ENCODE peak calls at places on chromosome 12, in ten cellular contexts. One of them, this sample, is unnamed.

GRCh38 chr12:111407371-111408115 is 1.8 kb downstream of the SH2B3 start:
- DNase-seq in HFF-Myc: no peak
- DNase-seq in HCT116: no peak
- DNase-seq in A549: no peak
- DNase-seq in IMR-90: no peak
- DNase-seq in Peyer's patch: no peak
- DNase-seq in AG04449: no peak
- DNase-seq in A673: no peak
- DNase-seq in fibroblast of pulmonary artery: no peak
- DNase-seq in PC-9: no peak
- DNase-seq in this sample: no peak

GRCh38 chr12:132406498-132407461 is 77.4 kb upstream of the GALNT9 start:
- DNase-seq in HFF-Myc: no peak
- DNase-seq in HCT116: no peak
- DNase-seq in A549: no peak
- DNase-seq in IMR-90: no peak
- DNase-seq in Peyer's patch: no peak
- DNase-seq in AG04449: no peak
- DNase-seq in A673: no peak
- DNase-seq in fibroblast of pulmonary artery: no peak
- DNase-seq in PC-9: no peak
- DNase-seq in this sample: no peak

GRCh38 chr12:42308390-42308789 is 17.5 kb downstream of the ZCRB1 start:
- DNase-seq in HFF-Myc: no peak
- DNase-seq in HCT116: no peak
- DNase-seq in A549: no peak
- DNase-seq in IMR-90: no peak
- DNase-seq in Peyer's patch: no peak
- DNase-seq in AG04449: no peak
- DNase-seq in A673: no peak
- DNase-seq in fibroblast of pulmonary artery: no peak
- DNase-seq in PC-9: no peak
- DNase-seq in this sample: no peak

GRCh38 chr12:59803735-59804134 is 207.9 kb downstream of the SLC16A7 start:
- DNase-seq in HFF-Myc: no peak
- DNase-seq in HCT116: no peak
- DNase-seq in A549: no peak
- DNase-seq in IMR-90: peak; percentile 40
- DNase-seq in Peyer's patch: no peak
- DNase-seq in AG04449: no peak
- DNase-seq in A673: no peak
- DNase-seq in fibroblast of pulmonary artery: peak; percentile 4
- DNase-seq in PC-9: no peak
- DNase-seq in this sample: peak; percentile 56

GRCh38 chr12:93982847-93983315 is 165.5 kb upstream of the PLXNC1 start:
- DNase-seq in HFF-Myc: peak; percentile 50
- DNase-seq in HCT116: no peak
- DNase-seq in A549: no peak
- DNase-seq in IMR-90: peak; percentile 93
- DNase-seq in Peyer's patch: no peak
- DNase-seq in AG04449: peak; percentile 53
- DNase-seq in A673: no peak
- DNase-seq in fibroblast of pulmonary artery: peak; percentile 46
- DNase-seq in PC-9: no peak
- DNase-seq in this sample: no peak

GRCh38 chr12:76341436-76342030 is 6.7 kb downstream of the BBS10 start:
- DNase-seq in HFF-Myc: no peak
- DNase-seq in HCT116: no peak
- DNase-seq in A549: no peak
- DNase-seq in IMR-90: peak; percentile 65
- DNase-seq in Peyer's patch: no peak
- DNase-seq in AG04449: no peak
- DNase-seq in A673: no peak
- DNase-seq in fibroblast of pulmonary artery: peak; percentile 41
- DNase-seq in PC-9: no peak
- DNase-seq in this sample: no peak

GRCh38 chr12:87163122-87163521 is 866.1 kb downstream of the C12orf50 start:
- DNase-seq in HFF-Myc: no peak
- DNase-seq in HCT116: no peak
- DNase-seq in A549: no peak
- DNase-seq in IMR-90: no peak
- DNase-seq in Peyer's patch: no peak
- DNase-seq in AG04449: no peak
- DNase-seq in A673: no peak
- DNase-seq in fibroblast of pulmonary artery: no peak
- DNase-seq in PC-9: no peak
- DNase-seq in this sample: no peak

GRCh38 chr12:2302711-2303255 is 250.0 kb downstream of the CACNA1C start:
- DNase-seq in HFF-Myc: no peak
- DNase-seq in HCT116: no peak
- DNase-seq in A549: no peak
- DNase-seq in IMR-90: no peak
- DNase-seq in Peyer's patch: no peak
- DNase-seq in AG04449: no peak
- DNase-seq in A673: no peak
- DNase-seq in fibroblast of pulmonary artery: no peak
- DNase-seq in PC-9: no peak
- DNase-seq in this sample: no peak

GRCh38 chr12:79590751-79591150 is 100.0 kb downstream of the PAWR start:
- DNase-seq in HFF-Myc: no peak
- DNase-seq in HCT116: no peak
- DNase-seq in A549: no peak
- DNase-seq in IMR-90: no peak
- DNase-seq in Peyer's patch: no peak
- DNase-seq in AG04449: no peak
- DNase-seq in A673: no peak
- DNase-seq in fibroblast of pulmonary artery: no peak
- DNase-seq in PC-9: no peak
- DNase-seq in this sample: no peak

GRCh38 chr12:132342828-132343227 is 13.4 kb upstream of the GALNT9 start:
- DNase-seq in HFF-Myc: no peak
- DNase-seq in HCT116: no peak
- DNase-seq in A549: no peak
- DNase-seq in IMR-90: no peak
- DNase-seq in Peyer's patch: no peak
- DNase-seq in AG04449: no peak
- DNase-seq in A673: no peak
- DNase-seq in fibroblast of pulmonary artery: no peak
- DNase-seq in PC-9: no peak
- DNase-seq in this sample: no peak

GRCh38 chr12:100493371-100494012 is 19.8 kb downstream of the NR1H4 start:
- DNase-seq in HFF-Myc: no peak
- DNase-seq in HCT116: no peak
- DNase-seq in A549: no peak
- DNase-seq in IMR-90: no peak
- DNase-seq in Peyer's patch: no peak
- DNase-seq in AG04449: no peak
- DNase-seq in A673: no peak
- DNase-seq in fibroblast of pulmonary artery: no peak
- DNase-seq in PC-9: no peak
- DNase-seq in this sample: no peak

GRCh38 chr12:11862794-11863193 is 207.9 kb upstream of the BCL2L14 start:
- DNase-seq in HFF-Myc: no peak
- DNase-seq in HCT116: no peak
- DNase-seq in A549: no peak
- DNase-seq in IMR-90: peak; percentile 71
- DNase-seq in Peyer's patch: no peak
- DNase-seq in AG04449: no peak
- DNase-seq in A673: no peak
- DNase-seq in fibroblast of pulmonary artery: peak; percentile 45
- DNase-seq in PC-9: no peak
- DNase-seq in this sample: peak; percentile 79

GRCh38 chr12:65313704-65314317 is 35.3 kb downstream of the MSRB3 start:
- DNase-seq in HFF-Myc: no peak
- DNase-seq in HCT116: peak; percentile 33
- DNase-seq in A549: no peak
- DNase-seq in IMR-90: peak; percentile 47
- DNase-seq in Peyer's patch: no peak
- DNase-seq in AG04449: no peak
- DNase-seq in A673: peak; percentile 58
- DNase-seq in fibroblast of pulmonary artery: peak; percentile 62
- DNase-seq in PC-9: no peak
- DNase-seq in this sample: no peak

GRCh38 chr12:105369014-105369413 is 38.5 kb downstream of the C12orf75 start:
- DNase-seq in HFF-Myc: no peak
- DNase-seq in HCT116: no peak
- DNase-seq in A549: no peak
- DNase-seq in IMR-90: peak; percentile 84
- DNase-seq in Peyer's patch: no peak
- DNase-seq in AG04449: peak; percentile 53
- DNase-seq in A673: no peak
- DNase-seq in fibroblast of pulmonary artery: peak; percentile 49
- DNase-seq in PC-9: no peak
- DNase-seq in this sample: no peak

GRCh38 chr12:70031046-70031445 is 206.0 kb downstream of the MYRFL start:
- DNase-seq in HFF-Myc: no peak
- DNase-seq in HCT116: no peak
- DNase-seq in A549: no peak
- DNase-seq in IMR-90: no peak
- DNase-seq in Peyer's patch: no peak
- DNase-seq in AG04449: no peak
- DNase-seq in A673: no peak
- DNase-seq in fibroblast of pulmonary artery: no peak
- DNase-seq in PC-9: no peak
- DNase-seq in this sample: no peak

GRCh38 chr12:132764231-132764630 is 2.6 kb upstream of the ANKLE2 start:
- DNase-seq in HFF-Myc: no peak
- DNase-seq in HCT116: no peak
- DNase-seq in A549: no peak
- DNase-seq in IMR-90: no peak
- DNase-seq in Peyer's patch: no peak
- DNase-seq in AG04449: no peak
- DNase-seq in A673: no peak
- DNase-seq in fibroblast of pulmonary artery: no peak
- DNase-seq in PC-9: no peak
- DNase-seq in this sample: no peak

GRCh38 chr12:52496590-52497071 is 3.6 kb upstream of the KRT6A start:
- DNase-seq in HFF-Myc: peak; percentile 5
- DNase-seq in HCT116: peak; percentile 80
- DNase-seq in A549: peak; percentile 51
- DNase-seq in IMR-90: peak; percentile 40
- DNase-seq in Peyer's patch: no peak
- DNase-seq in AG04449: peak; percentile 36
- DNase-seq in A673: peak; percentile 32
- DNase-seq in fibroblast of pulmonary artery: peak; percentile 75
- DNase-seq in PC-9: peak; percentile 80
- DNase-seq in this sample: no peak
- H3K4me3 ChIP-seq in HFF-Myc: no peak overlapping the region
- H3K4me3 ChIP-seq in HCT116: no peak overlapping the region
- H3K4me3 ChIP-seq in A549: no peak overlapping the region
- H3K4me3 ChIP-seq in IMR-90: no peak overlapping the region
- H3K4me3 ChIP-seq in Peyer's patch: no peak overlapping the region
- H3K4me3 ChIP-seq in AG04449: no peak overlapping the region
- H3K4me3 ChIP-seq in A673: no peak overlapping the region
- H3K4me3 ChIP-seq in fibroblast of pulmonary artery: no peak overlapping the region
- H3K4me3 ChIP-seq in PC-9: no peak overlapping the region
- H3K4me3 ChIP-seq in this sample: no peak overlapping the region

GRCh38 chr12:31362759-31363415 is 36.9 kb upstream of the SINHCAF start:
- DNase-seq in HFF-Myc: no peak
- DNase-seq in HCT116: no peak
- DNase-seq in A549: no peak
- DNase-seq in IMR-90: no peak
- DNase-seq in Peyer's patch: peak; percentile 57
- DNase-seq in AG04449: no peak
- DNase-seq in A673: no peak
- DNase-seq in fibroblast of pulmonary artery: no peak
- DNase-seq in PC-9: peak; percentile 77
- DNase-seq in this sample: no peak
- TF ChIP-seq CTCF in HFF-Myc: no peak
- TF ChIP-seq CTCF in HCT116: no peak
- TF ChIP-seq CTCF in A549: no peak
- TF ChIP-seq CTCF in IMR-90: no peak
- TF ChIP-seq CTCF in Peyer's patch: peak; percentile 26
- TF ChIP-seq CTCF in AG04449: no peak
- TF ChIP-seq CTCF in A673: no peak
- TF ChIP-seq CTCF in fibroblast of pulmonary artery: no peak
- TF ChIP-seq CTCF in PC-9: peak; percentile 29
- TF ChIP-seq CTCF in this sample: peak; percentile 36

GRCh38 chr12:82708507-82708906 is 21.8 kb downstream of the TMTC2 start:
- DNase-seq in HFF-Myc: no peak
- DNase-seq in HCT116: no peak
- DNase-seq in A549: no peak
- DNase-seq in IMR-90: no peak
- DNase-seq in Peyer's patch: no peak
- DNase-seq in AG04449: no peak
- DNase-seq in A673: peak; percentile 62
- DNase-seq in fibroblast of pulmonary artery: peak; percentile 41
- DNase-seq in PC-9: no peak
- DNase-seq in this sample: no peak
- H3K4me3 ChIP-seq in HFF-Myc: no peak overlapping the region
- H3K4me3 ChIP-seq in HCT116: no peak overlapping the region
- H3K4me3 ChIP-seq in A549: no peak overlapping the region
- H3K4me3 ChIP-seq in IMR-90: no peak overlapping the region
- H3K4me3 ChIP-seq in Peyer's patch: no peak overlapping the region
- H3K4me3 ChIP-seq in AG04449: no peak overlapping the region
- H3K4me3 ChIP-seq in A673: no peak overlapping the region
- H3K4me3 ChIP-seq in fibroblast of pulmonary artery: no peak overlapping the region
- H3K4me3 ChIP-seq in PC-9: no peak overlapping the region
- H3K4me3 ChIP-seq in this sample: no peak overlapping the region

GRCh38 chr12:92717202-92717601 is 14.4 kb downstream of the PLEKHG7 start:
- DNase-seq in HFF-Myc: peak; percentile 31
- DNase-seq in HCT116: peak; percentile 13
- DNase-seq in A549: no peak
- DNase-seq in IMR-90: peak; percentile 38
- DNase-seq in Peyer's patch: no peak
- DNase-seq in AG04449: no peak
- DNase-seq in A673: peak; percentile 77
- DNase-seq in fibroblast of pulmonary artery: peak; percentile 79
- DNase-seq in PC-9: no peak
- DNase-seq in this sample: no peak
- TF ChIP-seq CTCF in HFF-Myc: peak; percentile 57
- TF ChIP-seq CTCF in HCT116: no peak
- TF ChIP-seq CTCF in A549: peak; percentile 14
- TF ChIP-seq CTCF in IMR-90: peak; percentile 51
- TF ChIP-seq CTCF in Peyer's patch: no peak
- TF ChIP-seq CTCF in AG04449: peak; percentile 4
- TF ChIP-seq CTCF in A673: peak; percentile 83
- TF ChIP-seq CTCF in fibroblast of pulmonary artery: peak; percentile 58
- TF ChIP-seq CTCF in PC-9: peak; percentile 42
- TF ChIP-seq CTCF in this sample: peak; percentile 74

GRCh38 chr12:54300732-54301427 is at the start of gene NFE2:
- DNase-seq in HFF-Myc: peak; percentile 50
- DNase-seq in HCT116: no peak
- DNase-seq in A549: peak; percentile 63
- DNase-seq in IMR-90: peak; percentile 77
- DNase-seq in Peyer's patch: no peak
- DNase-seq in AG04449: no peak
- DNase-seq in A673: no peak
- DNase-seq in fibroblast of pulmonary artery: peak; percentile 61
- DNase-seq in PC-9: peak; percentile 82
- DNase-seq in this sample: no peak
- H3K4me3 ChIP-seq in HFF-Myc: peak within 1 kb of the TSS; percentile 16
- H3K4me3 ChIP-seq in HCT116: peak within 1 kb of the TSS; percentile 31
- H3K4me3 ChIP-seq in A549: peak within 1 kb of the TSS; percentile 29
- H3K4me3 ChIP-seq in IMR-90: no peak within 1 kb of the TSS
- H3K4me3 ChIP-seq in Peyer's patch: no peak within 1 kb of the TSS
- H3K4me3 ChIP-seq in AG04449: peak within 1 kb of the TSS; percentile 49
- H3K4me3 ChIP-seq in A673: no peak within 1 kb of the TSS
- H3K4me3 ChIP-seq in fibroblast of pulmonary artery: peak within 1 kb of the TSS; percentile 37
- H3K4me3 ChIP-seq in PC-9: peak within 1 kb of the TSS; percentile 46
- H3K4me3 ChIP-seq in this sample: peak within 1 kb of the TSS; percentile 42

This sample was measured in epithelial cell of proximal tubule.